ENCODE peak calls at places on chromosomes 3 and 15, in four cellular contexts. D, H, O and S are unnamed samples.

GRCh38 chr3:113275876-113276580 is 64.7 kb downstream of the BOC start:
- DNase-seq in H (peak), O (peak), D (peak), S (peak)

GRCh38 chr3:63934484-63934883 is 22.3 kb upstream of the SCAANT1 start:
- DNase-seq in O (no peak), H (no peak), D (no peak), S (no peak)

GRCh38 chr3:52401021-52401420 is 43.9 kb downstream of the SEMA3G start:
- DNase-seq in D (no peak), O (no peak), H (no peak), S (no peak)

GRCh38 chr3:67578416-67578815 is 76.0 kb downstream of the SUCLG2 start:
- DNase-seq in H (peak), O (no peak), D (no peak), S (no peak)

GRCh38 chr3:87167634-87168456 is 59.3 kb upstream of the CHMP2B start:
- DNase-seq in O (no peak), H (peak), D (peak), S (peak)

GRCh38 chr15:58627046-58627445 is 122.5 kb downstream of the ADAM10 start:
- DNase-seq in O (no peak), D (no peak), H (no peak), S (no peak)

GRCh38 chr15:86906406-86906805 is 826.7 kb downstream of the AGBL1 start:
- DNase-seq in O (no peak), D (no peak), H (no peak), S (no peak)

GRCh38 chr15:31235298-31236183 is 91.1 kb upstream of the KLF13 start:
- DNase-seq in D (peak), O (no peak), H (peak), S (peak)

GRCh38 chr15:73862276-73862675 is 11.1 kb upstream of the TBC1D21 start:
- DNase-seq in O (no peak), H (no peak), D (no peak), S (no peak)

GRCh38 chr15:41417418-41417811 is 520 bp downstream of the RTF1 start:
- DNase-seq in H (no peak), D (peak), O (no peak), S (peak)

GRCh38 chr3:65979731-65980130 is 59.0 kb downstream of the MAGI1 start:
- DNase-seq in H (no peak), D (no peak), O (no peak), S (peak)

GRCh38 chr3:70805044-70805732 is 492.8 kb upstream of the MDFIC2 start:
- DNase-seq in H (no peak), D (no peak), O (no peak), S (peak)

GRCh38 chr3:12993623-12994356 is 79.4 kb downstream of the IQSEC1 start:
- DNase-seq in H (peak), O (no peak), D (peak), S (peak)

GRCh38 chr15:83516935-83517334 is 69.8 kb downstream of the SH3GL3 start:
- DNase-seq in D (no peak), H (no peak), O (no peak), S (peak)

GRCh38 chr3:146626384-146627122 is 21.4 kb upstream of the PLSCR5 start:
- DNase-seq in H (no peak), O (no peak), D (no peak), S (no peak)

GRCh38 chr3:50295553-50296166 is 3.4 kb upstream of the IFRD2 start:
- DNase-seq in H (no peak), D (no peak), O (no peak), S (no peak)

GRCh38 chr3:12759097-12759679 is at the start of gene TMEM40:
- DNase-seq in O (no peak), H (peak), D (no peak), S (no peak)

GRCh38 chr3:194756460-194757355 is 71.0 kb downstream of the FAM43A start:
- DNase-seq in O (peak), H (peak), D (no peak), S (no peak)

GRCh38 chr15:83512459-83512858 is 65.3 kb downstream of the SH3GL3 start:
- DNase-seq in H (no peak), D (no peak), O (no peak), S (no peak)

GRCh38 chr3:117719316-117719926 is 1009.8 kb downstream of the TUSC7 start:
- DNase-seq in H (peak), O (no peak), D (peak), S (peak)

GRCh38 chr15:63615935-63616334 is 18.7 kb downstream of the FBXL22 start:
- DNase-seq in D (no peak), H (no peak), O (no peak), S (no peak)

GRCh38 chr3:11582123-11582968 is 61.4 kb downstream of the VGLL4 start:
- DNase-seq in H (peak), D (peak), O (peak), S (peak)

GRCh38 chr3:106482436-106482835 is 613.6 kb upstream of the CBLB start:
- DNase-seq in O (no peak), D (no peak), H (no peak), S (peak)
- H3K27ac ChIP-seq in O (no peak), D (no peak), H (no peak), S (no peak)

DNA sequence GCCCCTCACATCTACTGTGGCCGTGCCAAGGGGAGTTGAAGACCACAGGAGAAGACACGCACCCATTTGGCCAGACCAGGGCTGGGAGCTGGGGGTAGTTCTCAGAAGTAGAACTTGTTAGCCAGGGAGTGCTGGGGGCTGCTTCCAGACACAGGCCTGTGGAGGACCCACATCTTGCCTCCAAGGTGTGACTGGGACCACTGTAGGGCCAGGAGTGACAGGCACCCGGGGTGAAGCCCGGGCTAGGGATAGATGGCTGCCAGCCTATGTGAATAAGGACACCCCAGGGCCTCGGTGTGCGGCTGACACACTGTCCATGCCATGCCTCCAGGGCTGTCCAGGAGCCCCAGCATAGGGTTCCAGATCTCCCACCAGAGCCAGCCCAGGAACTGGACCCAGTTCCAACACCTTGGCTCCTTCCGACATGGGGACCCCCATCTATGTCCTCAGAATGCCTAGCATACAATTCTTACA is 1.8 kb downstream of the ANPEP start:
- DNase-seq in O (no peak), H (no peak), D (no peak), S (no peak)
- H3K4me3 ChIP-seq in O (peak), H (no peak), D (no peak), S (peak)

GRCh38 chr15:55255714-55256113 is 33.9 kb downstream of the RAB27A start:
- DNase-seq in D (no peak), H (no peak), O (no peak), S (no peak)

GRCh38 chr15:55254916-55255679 is 34.5 kb downstream of the RAB27A start:
- DNase-seq in O (no peak), D (no peak), H (no peak), S (no peak)

GRCh38 chr15:55250951-55251350 is 38.7 kb downstream of the RAB27A start:
- DNase-seq in D (no peak), O (no peak), H (peak), S (no peak)

GRCh38 chr15:55256281-55257013 is 33.2 kb downstream of the RAB27A start:
- DNase-seq in O (no peak), D (no peak), H (no peak), S (peak)

DNA sequence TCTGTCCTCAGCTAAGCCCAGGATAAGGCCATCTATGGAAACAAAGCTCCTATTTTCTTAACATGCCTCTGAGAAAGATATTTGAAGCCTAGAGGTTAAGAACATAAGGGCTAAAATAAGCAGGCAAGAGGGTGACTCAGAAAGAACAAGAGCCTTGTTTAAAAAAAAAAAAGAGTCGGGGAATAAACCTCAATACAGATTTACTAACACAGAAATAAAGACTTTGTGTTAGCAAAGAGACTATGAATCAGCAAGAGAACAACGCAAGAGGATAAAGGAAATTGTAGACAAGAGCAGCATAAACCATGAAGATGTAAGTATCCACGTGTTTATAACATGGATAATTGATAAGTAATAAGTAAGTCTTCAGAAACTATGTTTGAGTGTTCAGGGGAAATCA is 36.0 kb downstream of the RAB27A start:
- DNase-seq in H (no peak), D (no peak), O (no peak), S (peak)
- H3K27ac ChIP-seq in H (peak), D (no peak), O (no peak), S (peak)

DNA sequence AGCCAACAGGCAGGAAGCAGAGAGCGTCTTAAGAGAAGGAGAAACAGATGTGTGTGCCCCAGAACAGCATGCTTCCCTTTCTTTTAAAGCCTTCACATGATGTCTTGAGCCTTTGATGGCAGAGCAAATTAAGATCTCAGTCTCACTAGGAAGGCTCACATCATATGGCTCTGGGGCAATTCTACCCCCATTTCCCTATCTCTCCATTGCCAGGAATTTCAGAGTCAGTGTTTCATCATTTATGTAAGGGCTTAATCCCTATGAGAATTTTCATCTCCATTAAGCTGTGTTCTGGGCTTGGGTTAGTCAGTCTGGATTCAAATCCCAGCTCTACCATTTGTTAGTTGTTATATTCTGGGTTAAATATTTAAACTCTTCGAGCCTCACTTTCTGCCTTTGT is 41.4 kb upstream of the GLCE start:
- DNase-seq in H (no peak), O (no peak), D (no peak), S (no peak)
- H3K4me3 ChIP-seq in H (no peak), O (no peak), D (no peak), S (no peak)

DNA sequence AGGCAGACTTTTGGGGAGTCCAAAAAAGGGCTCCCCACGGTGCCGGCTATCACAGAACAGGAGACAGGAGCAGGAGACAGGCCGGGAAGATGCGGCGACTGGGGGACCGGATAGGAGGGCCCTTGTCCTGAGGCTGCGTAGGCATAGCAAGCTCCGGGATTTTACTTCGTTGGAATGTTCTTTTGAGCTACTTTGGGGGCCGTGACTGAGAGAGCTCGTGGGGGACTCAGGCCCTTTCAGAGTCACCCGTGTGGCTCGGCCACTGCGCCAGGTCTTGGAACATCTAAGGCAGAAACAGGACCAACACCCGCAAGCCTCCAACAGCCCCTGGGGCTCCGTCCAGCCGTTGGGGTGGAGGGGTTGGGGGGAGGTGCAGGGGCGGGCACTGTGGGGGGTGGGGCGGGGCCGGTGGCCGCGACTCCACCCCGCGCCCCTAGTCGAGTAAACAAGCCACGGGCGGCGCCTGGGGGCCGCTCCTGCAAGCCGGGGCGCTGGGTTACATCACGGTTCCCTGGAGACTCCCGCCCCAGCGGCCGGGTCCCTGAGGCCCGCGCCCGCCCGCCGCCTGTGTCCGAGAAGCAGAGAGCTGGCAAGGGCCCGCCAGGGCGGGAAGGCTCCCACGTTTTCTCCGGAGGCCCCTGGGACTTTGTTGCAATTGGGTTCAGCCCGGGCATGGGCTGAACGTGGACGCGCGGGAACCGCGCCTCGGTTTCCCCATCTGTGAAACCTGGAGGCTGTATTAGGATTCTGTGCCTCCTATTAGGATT is 23.3 kb upstream of the C15orf39 start:
- DNase-seq in H (peak), O (peak), D (peak), S (peak)
- H3K27ac ChIP-seq in H (peak), O (peak), D (peak), S (no peak)

DNA sequence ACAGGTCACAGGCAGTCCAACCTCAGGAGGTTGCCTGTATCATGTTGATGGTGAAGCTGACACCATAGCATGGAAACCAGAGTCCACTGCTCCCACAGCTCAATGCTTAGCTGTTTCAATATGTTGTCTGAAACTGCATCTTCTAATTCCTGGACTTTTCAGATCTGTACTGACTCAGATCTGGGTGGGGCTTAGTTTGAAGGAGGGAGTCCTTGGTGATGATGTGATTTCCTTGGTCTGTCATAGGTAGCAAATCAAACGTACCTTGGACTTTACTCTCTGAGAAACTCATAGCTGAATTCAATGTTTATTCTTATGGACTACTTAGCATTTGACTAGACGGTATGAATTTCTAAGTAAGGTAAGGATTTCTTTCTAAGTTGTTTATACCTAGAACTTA is at the start of gene HHLA2:
- DNase-seq in O (no peak), H (no peak), D (peak), S (peak)
- H3K4me3 ChIP-seq in O (no peak), H (no peak), D (no peak), S (no peak)